ENCODE peak calls at places on chromosome 12, in nine cellular contexts. R is left ventricle myocardium inferior, J is K562, I is PC-3, B is retinal pigment epithelial cell, W is fibroblast of lung, N is astrocyte, O is coronary artery, T is lower lobe of right lung. Q is an unnamed sample.

GRCh38 chr12:97535582-97535981 is 73.0 kb downstream of the RMST start:
- DNase-seq in R (no peak), J (no peak), I (no peak), B (no peak), W (no peak), N (peak; percentile 78), O (no peak), T (no peak), Q (no peak)

GRCh38 chr12:64609543-64610091 is 678 bp upstream of the RASSF3 start:
- DNase-seq in R (no peak), J (peak; percentile 41), I (peak; percentile 41), B (no peak), W (peak; percentile 43), N (peak; percentile 8), O (no peak), T (no peak), Q (peak; percentile 27)

GRCh38 chr12:13992585-13992984 is 11.2 kb upstream of the GRIN2B start:
- DNase-seq in R (no peak), J (no peak), I (no peak), B (no peak), W (no peak), N (no peak), O (no peak), T (no peak), Q (no peak)

GRCh38 chr12:49358548-49359141 is 8.6 kb upstream of the SPATS2 start:
- DNase-seq in R (no peak), J (peak; percentile 86), I (peak; percentile 63), B (no peak), W (peak; percentile 81), N (no peak), O (no peak), T (no peak), Q (peak; percentile 84)

GRCh38 chr12:58795825-58796224 is 124.5 kb downstream of the LRIG3 start:
- DNase-seq in R (no peak), J (no peak), I (no peak), B (no peak), W (no peak), N (no peak), O (no peak), T (no peak), Q (no peak)

GRCh38 chr12:79251356-79251755 is 386.8 kb downstream of the SYT1 start:
- DNase-seq in R (no peak), J (no peak), I (peak; percentile 83), B (no peak), W (peak; percentile 23), N (peak; percentile 62), O (no peak), T (no peak), Q (no peak)

GRCh38 chr12:67752226-67752732 is 103.7 kb downstream of the DYRK2 start:
- DNase-seq in R (no peak), J (no peak), I (peak; percentile 35), B (no peak), W (no peak), N (peak; percentile 26), O (no peak), T (no peak), Q (no peak)

GRCh38 chr12:77521458-77522115 is 309.1 kb upstream of the NAV3 start:
- DNase-seq in R (no peak), J (no peak), I (no peak), B (peak; percentile 24), W (peak; percentile 47), N (peak; percentile 71), O (no peak), T (no peak), Q (no peak)

GRCh38 chr12:29537292-29537691 is 39.8 kb upstream of the OVCH1 start:
- DNase-seq in R (no peak), J (no peak), I (peak; percentile 45), B (no peak), W (peak; percentile 53), N (peak; percentile 64), O (no peak), T (no peak), Q (peak; percentile 71)

GRCh38 chr12:59401862-59402261 is 194.0 kb upstream of the SLC16A7 start:
- DNase-seq in R (no peak), J (no peak), I (peak; percentile 68), B (no peak), W (no peak), N (no peak), O (no peak), T (no peak), Q (no peak)

GRCh38 chr12:52670961-52671360 is 9.2 kb downstream of the KRT1 start:
- DNase-seq in R (no peak), J (no peak), I (peak; percentile 38), B (no peak), W (no peak), N (no peak), O (no peak), T (no peak), Q (no peak)

GRCh38 chr12:54421175-54421872 is 2.3 kb upstream of the ITGA5 start:
- DNase-seq in R (peak; percentile 71), J (peak; percentile 49), I (no peak), B (no peak), W (peak; percentile 89), N (peak; percentile 23), O (peak; percentile 88), T (no peak), Q (no peak)

GRCh38 chr12:109998241-109998903 is 858 bp upstream of the ANKRD13A start:
- DNase-seq in R (no peak), J (peak; percentile 29), I (peak; percentile 4), B (no peak), W (no peak), N (no peak), O (no peak), T (no peak), Q (no peak)

GRCh38 chr12:103817791-103818190 is 23.2 kb downstream of the NT5DC3 start:
- DNase-seq in R (no peak), J (no peak), I (no peak), B (no peak), W (no peak), N (no peak), O (no peak), T (no peak), Q (no peak)

GRCh38 chr12:120402217-120402616 is 33.3 kb upstream of the MSI1 start:
- DNase-seq in R (no peak), J (no peak), I (no peak), B (no peak), W (no peak), N (peak; percentile 18), O (no peak), T (no peak), Q (peak; percentile 10)

GRCh38 chr12:27652174-27652763 is 44.0 kb upstream of the REP15 start:
- DNase-seq in R (no peak), J (peak; percentile 72), I (peak; percentile 97), B (no peak), W (peak; percentile 89), N (peak; percentile 52), O (no peak), T (no peak), Q (peak; percentile 91)

GRCh38 chr12:50918584-50919316 is 33.6 kb upstream of the HIGD1C start:
- DNase-seq in R (no peak), J (no peak), I (no peak), B (no peak), W (no peak), N (peak; percentile 16), O (no peak), T (no peak), Q (no peak)

GRCh38 chr12:15601210-15601800 is 187.9 kb downstream of the EPS8 start:
- DNase-seq in R (no peak), J (no peak), I (peak; percentile 91), B (no peak), W (peak; percentile 96), N (peak; percentile 90), O (no peak), T (no peak), Q (peak; percentile 96)

GRCh38 chr12:116339062-116339461 is 61.6 kb upstream of the MED13L start:
- DNase-seq in R (no peak), J (no peak), I (no peak), B (no peak), W (no peak), N (no peak), O (no peak), T (peak; percentile 55), Q (no peak)

GRCh38 chr12:11321980-11322379 is 11.7 kb upstream of the PRB4 start:
- DNase-seq in R (no peak), J (no peak), I (peak; percentile 22), B (no peak), W (no peak), N (no peak), O (no peak), T (no peak), Q (peak; percentile 1)

GRCh38 chr12:128190614-128191013 is 76.4 kb upstream of the TMEM132C start:
- DNase-seq in R (no peak), J (no peak), I (peak; percentile 3), B (no peak), W (no peak), N (no peak), O (no peak), T (no peak), Q (no peak)
- TF ChIP-seq CTCF in R (peak; percentile 58), J (peak; percentile 18), I (peak; percentile 70), B (no peak), W (no peak), N (peak; percentile 6), O (no peak), T (peak; percentile 15), Q (no peak)

GRCh38 chr12:57192920-57193319 is 23.7 kb upstream of the NXPH4 start:
- DNase-seq in R (no peak), J (no peak), I (no peak), B (no peak), W (no peak), N (no peak), O (no peak), T (no peak), Q (no peak)
- H3K4me3 ChIP-seq in R (no peak overlapping the region), J (no peak overlapping the region), I (no peak overlapping the region), B (no peak overlapping the region), W (no peak overlapping the region), N (no peak overlapping the region), O (no peak overlapping the region), T (no peak overlapping the region), Q (no peak overlapping the region)

GRCh38 chr12:9323144-9323681 is 115.0 kb upstream of the PZP start:
- DNase-seq in R (no peak), J (peak; percentile 41), I (no peak), B (no peak), W (no peak), N (no peak), O (no peak), T (no peak), Q (no peak)

GRCh38 chr12:9319842-9320173 is 111.6 kb upstream of the PZP start:
- DNase-seq in R (no peak), J (no peak), I (no peak), B (no peak), W (no peak), N (no peak), O (no peak), T (no peak), Q (no peak)

GRCh38 chr12:9319044-9319841 is 111.0 kb upstream of the PZP start:
- DNase-seq in R (no peak), J (no peak), I (no peak), B (no peak), W (peak; percentile 30), N (no peak), O (no peak), T (no peak), Q (no peak)
- TF ChIP-seq CTCF in R (no peak), J (peak; percentile 16), I (no peak), B (peak; percentile 33), W (peak; percentile 55), N (no peak), O (no peak), T (no peak), Q (peak; percentile 49)

DNA sequence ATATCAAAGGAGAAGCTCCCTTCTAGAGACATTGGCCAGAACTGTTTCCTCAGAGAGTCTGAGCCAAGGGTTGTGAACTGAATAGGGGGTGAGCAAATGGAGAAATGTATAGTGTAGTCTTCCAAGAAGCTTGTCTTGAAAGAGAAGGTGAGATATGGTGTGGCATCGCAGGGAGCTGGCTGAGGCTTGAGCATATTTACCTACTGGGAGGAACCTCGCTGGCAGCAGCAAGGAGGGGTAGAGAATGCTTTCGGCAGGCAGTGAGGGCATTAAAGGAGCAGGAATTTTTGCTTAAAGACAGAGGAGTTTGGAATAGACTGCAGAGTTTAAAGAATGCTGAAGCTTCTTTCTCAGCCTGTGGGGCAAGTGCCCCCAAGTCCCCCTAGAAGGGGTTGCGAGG is 59.3 kb upstream of the PRMT8 start:
- DNase-seq in R (no peak), J (no peak), I (no peak), B (no peak), W (no peak), N (no peak), O (no peak), T (no peak), Q (no peak)
- H3K4me3 ChIP-seq in R (no peak overlapping the region), J (no peak overlapping the region), I (no peak overlapping the region), B (no peak overlapping the region), W (no peak overlapping the region), N (no peak overlapping the region), O (no peak overlapping the region), T (no peak overlapping the region), Q (no peak overlapping the region)